ENCODE peak calls at places on chromosomes 6 and 20, in eight cellular contexts. One of them, this sample, is unnamed.
A peak's percentile ranks its signal among the peaks of the same experiment; 100 is the strongest.

GRCh38 chr6:131951576-131952230 is 531 bp upstream of the CCN2 start:
- DNase-seq in NCI-H526: no peak
- DNase-seq in iPS-NIHi11: peak; percentile 11
- DNase-seq in activated B cell treated with CpG ODN at 0.5 μM for 24 hours: no peak
- DNase-seq in WTC11: no peak
- DNase-seq in Peyer's patch: no peak
- DNase-seq in astrocyte of the hippocampus: peak; percentile 58
- DNase-seq in AG10803: no peak
- DNase-seq in this sample: no peak

GRCh38 chr6:17892097-17892686 is 95.2 kb downstream of the KIF13A start:
- DNase-seq in iPS-NIHi11: no peak
- DNase-seq in NCI-H526: no peak
- DNase-seq in activated B cell treated with CpG ODN at 0.5 μM for 24 hours: no peak
- DNase-seq in AG10803: no peak
- DNase-seq in WTC11: no peak
- DNase-seq in astrocyte of the hippocampus: no peak
- DNase-seq in Peyer's patch: no peak
- DNase-seq in this sample: no peak

GRCh38 chr6:148869589-148869988 is 122.8 kb downstream of the UST start:
- DNase-seq in Peyer's patch: no peak
- DNase-seq in NCI-H526: no peak
- DNase-seq in WTC11: no peak
- DNase-seq in astrocyte of the hippocampus: peak; percentile 74
- DNase-seq in iPS-NIHi11: no peak
- DNase-seq in AG10803: peak; percentile 93
- DNase-seq in activated B cell treated with CpG ODN at 0.5 μM for 24 hours: no peak
- DNase-seq in this sample: peak; percentile 97

GRCh38 chr20:29410805-29411457 is 1846.5 kb upstream of the DEFB115 start:
- DNase-seq in astrocyte of the hippocampus: no peak
- DNase-seq in Peyer's patch: no peak
- DNase-seq in NCI-H526: no peak
- DNase-seq in AG10803: no peak
- DNase-seq in activated B cell treated with CpG ODN at 0.5 μM for 24 hours: no peak
- DNase-seq in iPS-NIHi11: no peak
- DNase-seq in WTC11: no peak
- DNase-seq in this sample: no peak

GRCh38 chr6:34964564-34964963 is 75.5 kb downstream of the ANKS1A start:
- DNase-seq in WTC11: no peak
- DNase-seq in astrocyte of the hippocampus: peak; percentile 37
- DNase-seq in activated B cell treated with CpG ODN at 0.5 μM for 24 hours: no peak
- DNase-seq in Peyer's patch: no peak
- DNase-seq in NCI-H526: no peak
- DNase-seq in AG10803: peak; percentile 87
- DNase-seq in iPS-NIHi11: no peak
- DNase-seq in this sample: no peak

GRCh38 chr6:157995458-157995857 is 13.8 kb downstream of the SYNJ2 start:
- DNase-seq in astrocyte of the hippocampus: no peak
- DNase-seq in activated B cell treated with CpG ODN at 0.5 μM for 24 hours: no peak
- DNase-seq in WTC11: no peak
- DNase-seq in AG10803: no peak
- DNase-seq in Peyer's patch: no peak
- DNase-seq in iPS-NIHi11: no peak
- DNase-seq in NCI-H526: no peak
- DNase-seq in this sample: no peak

GRCh38 chr6:56772737-56773184 is 130.1 kb upstream of the DST start:
- DNase-seq in WTC11: no peak
- DNase-seq in astrocyte of the hippocampus: peak; percentile 92
- DNase-seq in activated B cell treated with CpG ODN at 0.5 μM for 24 hours: no peak
- DNase-seq in iPS-NIHi11: peak; percentile 33
- DNase-seq in Peyer's patch: no peak
- DNase-seq in NCI-H526: no peak
- DNase-seq in AG10803: peak; percentile 78
- DNase-seq in this sample: peak; percentile 80

GRCh38 chr20:21562656-21563055 is 48.8 kb upstream of the NKX2-2 start:
- DNase-seq in AG10803: no peak
- DNase-seq in activated B cell treated with CpG ODN at 0.5 μM for 24 hours: no peak
- DNase-seq in iPS-NIHi11: no peak
- DNase-seq in astrocyte of the hippocampus: no peak
- DNase-seq in WTC11: no peak
- DNase-seq in Peyer's patch: no peak
- DNase-seq in NCI-H526: no peak
- DNase-seq in this sample: no peak

GRCh38 chr6:38259736-38260135 is 380.0 kb downstream of the BTBD9 start:
- DNase-seq in iPS-NIHi11: no peak
- DNase-seq in activated B cell treated with CpG ODN at 0.5 μM for 24 hours: no peak
- DNase-seq in NCI-H526: no peak
- DNase-seq in astrocyte of the hippocampus: peak; percentile 21
- DNase-seq in WTC11: no peak
- DNase-seq in Peyer's patch: no peak
- DNase-seq in AG10803: peak; percentile 55
- DNase-seq in this sample: peak; percentile 73

GRCh38 chr20:59016795-59017492 is 2.3 kb upstream of the TUBB1 start:
- DNase-seq in astrocyte of the hippocampus: peak; percentile 31
- DNase-seq in WTC11: no peak
- DNase-seq in iPS-NIHi11: no peak
- DNase-seq in AG10803: no peak
- DNase-seq in Peyer's patch: peak; percentile 67
- DNase-seq in activated B cell treated with CpG ODN at 0.5 μM for 24 hours: no peak
- DNase-seq in NCI-H526: no peak
- DNase-seq in this sample: no peak